ENCODE peak calls at places on chromosome 2, in five cellular contexts. N is neural progenitor cell, E is psoas muscle, A is IMR-90, J is esophagus squamous epithelium. Y is an unnamed sample.

GRCh38 chr2:127514485-127514884 is 11.8 kb downstream of the IWS1 start:
- DNase-seq in N (no peak), E (peak; percentile 63), A (no peak), J (no peak), Y (no peak)

GRCh38 chr2:162025121-162025911 is 48.7 kb downstream of the DPP4 start:
- DNase-seq in N (no peak), E (no peak), A (peak; percentile 79), J (no peak), Y (peak; percentile 66)

GRCh38 chr2:179264238-179265081 is at the start of gene SESTD1:
- DNase-seq in N (peak; percentile 81), E (peak; percentile 80), A (peak; percentile 7), J (no peak), Y (peak; percentile 3)

GRCh38 chr2:227748079-227748478 is 2.4 kb downstream of the SCYGR8 start:
- DNase-seq in N (peak; percentile 76), E (no peak), A (no peak), J (no peak), Y (no peak)

GRCh38 chr2:96205888-96206287 is 2.7 kb downstream of the STARD7 start:
- DNase-seq in N (no peak), E (no peak), A (peak; percentile 78), J (no peak), Y (peak; percentile 59)

GRCh38 chr2:102473020-102473419 is at the start of gene SLC9A4:
- DNase-seq in N (peak; percentile 54), E (peak; percentile 25), A (peak; percentile 36), J (no peak), Y (peak; percentile 9)

GRCh38 chr2:240806459-240806858 is 13.6 kb downstream of the KIF1A start:
- DNase-seq in N (no peak), E (no peak), A (no peak), J (no peak), Y (no peak)

GRCh38 chr2:58930541-58930940 is 689.4 kb upstream of the FANCL start:
- DNase-seq in N (no peak), E (no peak), A (peak; percentile 2), J (no peak), Y (peak; percentile 39)

GRCh38 chr2:238294046-238294392 is 5.6 kb upstream of the PER2 start:
- DNase-seq in N (no peak), E (no peak), A (no peak), J (no peak), Y (no peak)

GRCh38 chr2:216308532-216308931 is 63.8 kb downstream of the MARCHF4 start:
- DNase-seq in N (no peak), E (no peak), A (peak; percentile 71), J (no peak), Y (peak; percentile 94)

GRCh38 chr2:44285237-44285636 is 10.0 kb downstream of the SLC3A1 start:
- DNase-seq in N (no peak), E (no peak), A (no peak), J (no peak), Y (no peak)

GRCh38 chr2:48219555-48220436 is 310.2 kb upstream of the STON1 start:
- DNase-seq in N (no peak), E (no peak), A (no peak), J (no peak), Y (no peak)

GRCh38 chr2:96788393-96789244 is 27.4 kb upstream of the CNNM3 start:
- DNase-seq in N (no peak), E (peak; percentile 70), A (peak; percentile 15), J (no peak), Y (peak; percentile 16)

GRCh38 chr2:223383315-223383714 is 218.8 kb downstream of the SCG2 start:
- DNase-seq in N (no peak), E (no peak), A (peak; percentile 1), J (no peak), Y (peak; percentile 77)

GRCh38 chr2:46538393-46538792 is 59.0 kb downstream of the TMEM247 start:
- DNase-seq in N (no peak), E (no peak), A (peak; percentile 32), J (no peak), Y (no peak)

GRCh38 chr2:120392923-120393322 is 47.0 kb downstream of the INHBB start:
- DNase-seq in N (no peak), E (no peak), A (no peak), J (no peak), Y (no peak)

GRCh38 chr2:227374158-227374557 is 4.9 kb downstream of the TM4SF20 start:
- DNase-seq in N (no peak), E (no peak), A (peak; percentile 57), J (no peak), Y (peak; percentile 95)

GRCh38 chr2:189285962-189286648 is 106.5 kb upstream of the COL5A2 start:
- DNase-seq in N (no peak), E (no peak), A (peak; percentile 92), J (no peak), Y (peak; percentile 98)

GRCh38 chr2:188303363-188304031 is 11.8 kb downstream of the GULP1 start:
- DNase-seq in N (peak; percentile 73), E (no peak), A (peak; percentile 71), J (no peak), Y (peak; percentile 81)

GRCh38 chr2:10935953-10936942 is 24.5 kb downstream of the KCNF1 start:
- DNase-seq in N (no peak), E (no peak), A (peak; percentile 100), J (no peak), Y (peak; percentile 99)

GRCh38 chr2:162732946-162733698 is 105.4 kb downstream of the KCNH7 start:
- DNase-seq in N (no peak), E (no peak), A (no peak), J (no peak), Y (peak; percentile 21)

GRCh38 chr2:109670556-109671411 is 56.6 kb downstream of the SOWAHC start:
- DNase-seq in N (no peak), E (no peak), A (no peak), J (no peak), Y (no peak)

GRCh38 chr2:25982273-25982967 is at the start of gene KIF3C:
- DNase-seq in N (peak; percentile 90), E (peak; percentile 65), A (peak; percentile 42), J (no peak), Y (peak; percentile 45)

GRCh38 chr2:119028327-119029174 is 86.6 kb downstream of the MARCO start:
- DNase-seq in N (peak; percentile 58), E (no peak), A (peak; percentile 25), J (no peak), Y (no peak)

GRCh38 chr2:10817413-10817812 is 4.8 kb upstream of the PDIA6 start:
- DNase-seq in N (peak; percentile 68), E (no peak), A (no peak), J (no peak), Y (no peak)

GRCh38 chr2:107405261-107405660 is 421.4 kb upstream of the RGPD4 start:
- DNase-seq in N (no peak), E (no peak), A (no peak), J (no peak), Y (no peak)

GRCh38 chr2:127577503-127577902 is 42.0 kb downstream of the MYO7B start:
- DNase-seq in N (no peak), E (no peak), A (no peak), J (no peak), Y (no peak)

GRCh38 chr2:118844261-118845004 is 3.0 kb downstream of the EN1 start:
- DNase-seq in N (peak; percentile 26), E (no peak), A (no peak), J (no peak), Y (no peak)

GRCh38 chr2:151299940-151300539 is 10.6 kb upstream of the NMI start:
- DNase-seq in N (no peak), E (no peak), A (peak; percentile 12), J (no peak), Y (no peak)

GRCh38 chr2:235716875-235717496 is 223.1 kb downstream of the AGAP1 start:
- DNase-seq in N (no peak), E (no peak), A (peak; percentile 45), J (no peak), Y (peak; percentile 11)

GRCh38 chr2:132824716-132825115 is 154.7 kb upstream of the LYPD1 start:
- DNase-seq in N (no peak), E (no peak), A (peak; percentile 77), J (no peak), Y (peak; percentile 68)

GRCh38 chr2:182499706-182500470 is 73.1 kb upstream of the PDE1A start:
- DNase-seq in N (peak; percentile 32), E (no peak), A (peak; percentile 33), J (no peak), Y (peak; percentile 25)
- H3K36me3 ChIP-seq in N (no peaks in the 10 kb centered on the region), E (no peaks in the 10 kb centered on the region), A (no peaks in the 10 kb centered on the region), J (no peaks in the 10 kb centered on the region), Y (no peaks in the 10 kb centered on the region)

GRCh38 chr2:104853401-104853925 is 452 bp upstream of the POU3F3 start:
- DNase-seq in N (no peak), E (no peak), A (no peak), J (no peak), Y (no peak)

GRCh38 chr2:104852161-104852689 is 1.7 kb upstream of the POU3F3 start:
- DNase-seq in N (peak; percentile 82), E (no peak), A (no peak), J (no peak), Y (no peak)

GRCh38 chr2:104855174-104856085 is 1.5 kb downstream of the POU3F3 start:
- DNase-seq in N (peak; percentile 71), E (no peak), A (no peak), J (no peak), Y (no peak)

GRCh38 chr2:104854507-104855173 is 725 bp downstream of the POU3F3 start:
- DNase-seq in N (peak; percentile 53), E (no peak), A (no peak), J (no peak), Y (no peak)

GRCh38 chr2:104853926-104854506 is at the start of gene POU3F3:
- DNase-seq in N (peak; percentile 97), E (peak; percentile 59), A (no peak), J (no peak), Y (peak; percentile 94)
- H3K4me3 ChIP-seq in N (peak within 1 kb of the TSS; percentile 84), E (peak within 1 kb of the TSS; percentile 56), A (peak within 1 kb of the TSS; percentile 7), J (peak within 1 kb of the TSS; percentile 43), Y (peak within 1 kb of the TSS; percentile 77)

GRCh38 chr2:236963631-236964030 is 122.1 kb upstream of the COPS8 start:
- DNase-seq in N (no peak), E (no peak), A (no peak), J (no peak), Y (no peak)
- H3K4me1 ChIP-seq in N (no peaks in the 10 kb centered on the region), E (no peaks in the 10 kb centered on the region), A (no peaks in the 10 kb centered on the region), J (no peaks in the 10 kb centered on the region), Y (no peaks in the 10 kb centered on the region)

GRCh38 chr2:68365087-68365486 is at the start of gene PLEK:
- DNase-seq in N (no peak), E (peak; percentile 30), A (no peak), J (no peak), Y (no peak)

GRCh38 chr2:68363731-68364130 is 1.4 kb upstream of the PLEK start:
- DNase-seq in N (no peak), E (no peak), A (no peak), J (no peak), Y (no peak)

GRCh38 chr2:68359889-68360288 is 5.2 kb upstream of the PLEK start:
- DNase-seq in N (no peak), E (no peak), A (no peak), J (no peak), Y (no peak)

GRCh38 chr2:68362069-68362468 is 3.0 kb upstream of the PLEK start:
- DNase-seq in N (peak; percentile 81), E (peak; percentile 69), A (peak; percentile 50), J (peak; percentile 8), Y (peak; percentile 10)

DNA sequence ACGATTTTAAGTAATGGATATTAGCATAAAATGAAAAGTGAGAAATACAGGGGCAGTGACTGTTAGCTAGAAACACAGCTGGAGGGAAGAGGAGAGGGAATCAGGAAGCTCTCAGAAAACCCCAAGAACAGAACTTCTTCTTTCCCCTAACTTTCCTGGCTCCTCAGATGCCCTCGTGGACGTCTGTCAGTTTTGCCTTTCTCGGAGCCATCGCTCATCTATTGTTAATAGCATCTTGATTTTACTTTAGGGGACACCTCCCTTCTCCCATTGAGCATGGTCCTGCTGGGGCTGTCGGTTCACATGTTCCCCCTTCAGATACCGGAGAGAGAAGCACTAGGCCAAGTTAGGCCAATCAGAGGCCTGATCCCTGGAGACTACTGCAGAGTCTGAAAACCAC is 2.3 kb upstream of the PLEK start:
- DNase-seq in N (no peak), E (no peak), A (no peak), J (no peak), Y (no peak)
- H3K36me3 ChIP-seq in N (no peaks in the 10 kb centered on the region), E (no peaks in the 10 kb centered on the region), A (no peaks in the 10 kb centered on the region), J (no peaks in the 10 kb centered on the region), Y (no peaks in the 10 kb centered on the region)